ENCODE peak calls at places on chromosomes 1 and 21, in seven cellular contexts. B, K, A, C, F, T and W are unnamed samples.

GRCh38 chr21:43467785-43468184 is 40.9 kb upstream of the SIK1 start:
- DNase-seq in B (peak), K (no peak), A (no peak), C (no peak), F (no peak), T (no peak), W (no peak)

GRCh38 chr1:106465666-106466065 is 590.8 kb upstream of the PRMT6 start:
- DNase-seq in B (no peak), K (no peak), A (peak), C (no peak), F (no peak), T (no peak), W (no peak)

GRCh38 chr21:39127506-39127905 is 55.7 kb downstream of the PSMG1 start:
- DNase-seq in B (no peak), K (no peak), A (no peak), C (no peak), F (no peak), T (no peak), W (no peak)

GRCh38 chr21:40765771-40766170 is 81.2 kb downstream of the DSCAM start:
- DNase-seq in B (no peak), K (no peak), A (no peak), C (no peak), F (no peak), T (no peak), W (no peak)

GRCh38 chr1:99682291-99682751 is 36.4 kb downstream of the PALMD start:
- DNase-seq in B (no peak), K (no peak), A (peak), C (peak), F (peak), T (peak), W (no peak)

GRCh38 chr1:184840596-184840995 is 85.9 kb upstream of the EDEM3 start:
- DNase-seq in B (no peak), K (no peak), A (no peak), C (no peak), F (no peak), T (no peak), W (no peak)

GRCh38 chr1:175080030-175080429 is 12.4 kb downstream of the TNN start:
- DNase-seq in B (no peak), K (no peak), A (no peak), C (no peak), F (no peak), T (no peak), W (no peak)

GRCh38 chr1:31587720-31588423 is 11.6 kb downstream of the TINAGL1 start:
- DNase-seq in B (peak), K (peak), A (no peak), C (peak), F (peak), T (no peak), W (no peak)

GRCh38 chr1:204940591-204940990 is 69.9 kb downstream of the NFASC start:
- DNase-seq in B (no peak), K (no peak), A (no peak), C (no peak), F (no peak), T (no peak), W (no peak)

GRCh38 chr1:163090321-163090945 is 21.3 kb downstream of the RGS4 start:
- DNase-seq in B (no peak), K (no peak), A (peak), C (peak), F (peak), T (no peak), W (no peak)

GRCh38 chr21:24470852-24471251 is 1136.4 kb downstream of the MRPL39 start:
- DNase-seq in B (no peak), K (no peak), A (no peak), C (no peak), F (no peak), T (no peak), W (no peak)

DNA sequence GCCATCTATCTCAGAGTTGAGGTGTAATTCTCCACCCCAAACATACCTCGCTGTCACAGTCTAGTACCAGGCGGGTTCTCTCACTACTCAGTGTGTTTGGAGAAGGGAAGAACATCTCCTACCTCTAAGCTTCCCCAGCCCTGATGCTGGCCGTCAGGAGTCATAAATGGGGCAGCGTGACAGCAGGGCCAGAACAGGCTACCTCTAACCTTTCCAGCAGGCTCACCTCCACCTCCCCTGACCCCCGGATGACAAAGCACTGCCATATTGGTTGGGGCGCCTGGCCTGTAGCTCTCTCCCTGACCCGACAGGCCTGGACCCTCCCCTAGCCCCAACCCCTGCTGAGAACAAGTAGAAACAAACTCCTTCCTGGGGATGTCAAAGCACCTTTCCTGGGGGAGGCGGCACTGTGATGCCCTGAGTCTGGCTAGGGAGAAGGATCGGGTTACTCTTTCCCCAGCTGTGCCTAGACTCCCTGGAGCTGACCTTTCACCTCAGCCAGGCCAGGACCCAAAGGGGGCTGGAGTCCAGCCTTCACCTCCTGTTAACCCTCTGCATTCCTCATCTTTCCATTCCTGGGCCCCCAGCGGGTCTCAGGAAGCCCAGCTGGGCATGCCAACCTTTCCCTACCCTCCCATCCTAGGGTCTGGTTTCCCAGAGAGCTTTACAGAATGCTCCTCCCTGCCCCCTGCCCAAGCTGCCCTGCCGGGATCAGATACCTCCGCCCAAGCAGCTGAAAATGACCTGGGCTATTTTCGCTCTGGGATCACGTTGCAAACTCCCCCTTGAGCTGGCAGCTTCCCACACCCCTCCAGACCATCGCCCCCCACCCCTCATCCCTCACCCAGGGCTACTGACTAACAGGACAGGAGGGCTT is 34.2 kb downstream of the AHDC1 start:
- DNase-seq in B (no peak), K (no peak), A (no peak), C (no peak), F (no peak), T (no peak), W (no peak)
- H3K4me3 ChIP-seq in B (no peak), K (no peak), A (no peak), C (no peak), F (no peak), T (no peak), W (no peak)

DNA sequence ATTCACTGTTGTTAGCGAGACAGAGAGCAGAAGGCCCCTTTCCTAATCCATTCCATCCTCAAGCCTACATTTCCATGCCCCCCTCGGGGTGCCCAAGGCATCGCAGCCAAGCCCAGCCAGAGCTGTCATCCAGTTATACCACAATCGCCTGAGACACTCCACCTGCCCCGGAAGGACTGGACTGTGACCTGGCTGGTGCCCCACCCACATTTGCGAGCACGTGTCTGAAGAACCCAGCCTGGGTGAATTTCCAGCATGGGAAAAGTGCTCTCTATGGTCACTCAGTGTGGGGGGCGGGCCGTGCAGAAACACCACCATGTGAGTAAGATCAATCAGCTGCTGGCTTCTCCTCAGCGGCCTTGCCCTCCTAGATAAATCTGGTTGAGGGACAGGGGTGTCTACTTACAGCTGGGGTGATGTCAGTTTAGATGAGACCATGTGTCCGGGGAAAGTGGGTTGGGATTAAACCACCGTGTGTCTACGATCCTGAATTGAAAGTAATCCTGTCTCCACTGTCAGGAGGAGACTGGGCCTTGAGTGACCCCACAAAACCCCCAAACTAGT is 44.8 kb downstream of the URB1 start:
- DNase-seq in B (no peak), K (no peak), A (no peak), C (no peak), F (no peak), T (no peak), W (no peak)
- TF ChIP-seq CTCF in B (no peak), K (no peak), A (no peak), C (no peak), F (no peak), T (no peak), W (no peak)

DNA sequence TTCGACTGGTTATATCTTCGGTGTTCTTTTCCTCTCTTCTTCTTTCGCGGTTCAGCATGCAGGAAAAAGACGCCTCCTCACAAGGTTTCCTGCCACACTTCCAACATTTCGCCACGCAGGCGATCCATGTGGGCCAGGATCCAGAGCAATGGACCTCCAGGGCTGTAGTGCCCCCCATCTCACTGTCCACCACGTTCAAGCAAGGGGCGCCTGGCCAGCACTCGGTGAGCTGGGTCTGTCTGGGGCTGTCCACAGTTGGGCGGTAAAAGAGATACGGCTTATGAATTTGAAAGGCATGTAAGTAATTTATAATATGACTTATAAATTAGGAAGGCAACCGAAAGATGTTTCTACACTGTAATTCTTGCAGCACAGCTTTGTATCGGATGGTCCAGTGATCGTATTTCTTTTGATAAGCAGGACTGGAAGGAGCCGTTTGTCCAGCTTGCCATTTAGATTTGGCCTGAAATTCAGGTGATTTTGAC is 334 bp downstream of the CTH start:
- DNase-seq in B (no peak), K (no peak), A (peak), C (peak), F (no peak), T (no peak), W (peak)
- H3K4me3 ChIP-seq in B (peak), K (peak), A (peak), C (peak), F (peak), T (peak), W (peak)

DNA sequence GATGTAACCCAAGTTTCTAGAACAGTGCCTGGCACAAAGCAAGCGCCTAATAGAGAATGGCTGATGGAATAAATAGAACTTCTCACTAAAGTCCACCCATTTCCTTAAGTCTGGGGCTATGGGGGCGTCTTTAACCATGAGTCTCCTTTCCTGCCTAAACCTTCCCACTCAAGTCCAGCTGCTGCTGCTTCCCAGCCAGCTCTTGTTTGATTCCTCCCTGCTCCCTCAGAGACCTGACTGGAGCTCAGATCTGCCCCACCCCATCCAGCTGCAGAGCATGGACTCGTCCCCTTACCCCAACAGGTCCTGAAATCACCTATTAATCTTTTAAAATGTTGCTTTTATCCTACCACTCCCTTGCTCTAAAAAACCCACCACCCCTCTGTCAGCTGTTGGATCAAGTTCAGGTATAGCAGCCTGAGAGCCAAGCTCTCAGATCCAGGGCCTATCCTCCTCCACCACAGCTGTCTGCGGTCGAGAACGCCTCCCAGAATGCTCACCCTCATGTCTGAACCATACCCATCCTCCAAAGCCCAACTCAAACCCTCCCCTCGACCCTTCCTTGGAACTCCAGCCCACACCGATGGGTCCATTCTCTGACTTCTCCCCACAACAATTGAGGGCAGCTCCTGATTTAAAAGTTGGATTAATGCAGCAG is 12.8 kb upstream of the GALNT2 start:
- DNase-seq in B (no peak), K (no peak), A (no peak), C (no peak), F (no peak), T (no peak), W (no peak)
- TF ChIP-seq CTCF in B (no peak), K (no peak), A (no peak), C (no peak), F (no peak), T (no peak), W (no peak)

DNA sequence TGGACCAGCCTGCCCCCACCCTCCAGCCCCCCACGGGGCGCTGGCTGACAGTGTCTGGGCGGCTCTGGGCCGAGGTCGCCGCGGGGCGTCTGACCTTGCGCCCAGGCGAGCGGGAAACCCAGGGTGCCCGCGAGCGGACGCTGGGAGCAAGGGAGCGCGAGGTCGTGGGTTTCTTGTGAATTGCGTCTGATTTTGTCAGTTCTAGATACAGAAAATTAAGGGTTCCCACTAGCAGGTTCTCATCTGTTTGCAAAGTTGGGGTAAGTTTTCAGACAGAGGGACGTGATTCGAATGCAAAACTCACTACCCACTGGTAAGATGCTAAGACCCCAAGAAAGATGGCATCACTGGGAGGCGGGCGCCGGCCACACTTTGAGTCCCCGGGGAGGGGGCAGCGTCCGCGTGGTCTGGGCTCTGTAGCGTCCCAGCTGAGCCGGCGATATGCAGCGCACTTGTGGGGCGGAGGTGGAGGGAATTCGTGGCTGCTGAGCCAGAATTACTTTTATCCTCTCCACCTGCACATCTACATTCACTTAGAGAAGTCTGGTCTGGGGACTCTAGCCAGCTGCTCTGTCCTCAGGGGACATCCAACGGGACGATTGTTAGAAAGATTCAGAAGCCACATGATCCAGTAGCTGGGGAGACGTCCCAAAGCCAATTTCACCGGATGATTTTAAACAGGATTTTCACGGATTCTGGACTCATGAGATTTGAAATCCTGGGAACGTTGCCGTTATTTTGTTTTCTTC is 1.0 kb downstream of the JAM2 start:
- DNase-seq in B (peak), K (no peak), A (peak), C (no peak), F (no peak), T (no peak), W (no peak)
- H3K4me3 ChIP-seq in B (peak), K (peak), A (peak), C (peak), F (peak), T (peak), W (peak)

GRCh38 chr1:222654849-222655248 is 37.0 kb downstream of the MIA3 start:
- DNase-seq in B (peak), K (peak), A (peak), C (peak), F (peak), T (no peak), W (no peak)
- TF ChIP-seq CTCF in B (no peak), K (no peak), A (no peak), C (peak), F (no peak), T (no peak), W (no peak)

DNA sequence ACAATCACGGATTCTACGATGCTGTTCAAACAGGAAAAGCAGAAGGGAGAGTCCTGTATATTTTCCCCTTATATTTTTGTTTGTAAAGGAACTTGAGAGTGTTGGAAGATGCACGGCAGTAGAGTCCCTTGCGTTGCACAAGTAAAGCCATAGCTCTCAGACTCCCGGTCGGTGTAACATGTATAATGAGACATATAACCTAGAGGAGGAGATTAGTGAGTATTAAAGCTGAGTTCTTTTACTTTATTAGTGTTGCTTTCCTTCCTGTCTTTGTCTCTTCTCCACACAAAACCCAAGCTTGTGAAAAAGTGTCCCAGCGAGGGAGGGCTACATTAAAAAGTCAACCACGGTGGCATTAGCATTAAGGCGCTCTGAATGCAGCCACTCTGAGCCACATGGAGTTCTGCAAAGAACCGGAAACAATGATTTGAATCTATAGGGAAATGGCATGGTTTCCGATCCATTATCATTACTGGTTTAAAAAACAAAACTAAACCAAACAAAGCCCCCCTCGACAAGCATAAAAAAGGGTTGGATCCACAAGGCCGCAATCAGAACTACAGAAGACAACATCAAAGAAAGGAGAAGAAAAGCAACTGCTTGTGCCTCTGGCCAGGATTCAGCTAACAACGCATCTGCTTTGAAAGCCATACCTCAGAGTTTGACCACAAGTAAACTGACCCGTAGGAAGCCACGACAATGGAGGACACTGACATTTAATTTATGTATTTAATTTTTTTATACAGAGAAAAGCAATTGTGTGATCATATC is 356.9 kb downstream of the LMO4 start:
- DNase-seq in B (no peak), K (no peak), A (peak), C (peak), F (peak), T (no peak), W (no peak)
- H3K4me3 ChIP-seq in B (no peak), K (no peak), A (peak), C (peak), F (no peak), T (no peak), W (no peak)

GRCh38 chr1:62395291-62395690 is 41.6 kb upstream of the USP1 start:
- DNase-seq in B (no peak), K (no peak), A (no peak), C (no peak), F (no peak), T (no peak), W (no peak)

GRCh38 chr1:62389531-62389930 is 47.3 kb upstream of the USP1 start:
- DNase-seq in B (no peak), K (no peak), A (no peak), C (no peak), F (no peak), T (no peak), W (no peak)

GRCh38 chr1:62394646-62395045 is 42.2 kb upstream of the USP1 start:
- DNase-seq in B (no peak), K (no peak), A (no peak), C (no peak), F (no peak), T (no peak), W (no peak)

GRCh38 chr1:62392951-62393350 is 43.9 kb upstream of the USP1 start:
- DNase-seq in B (no peak), K (no peak), A (no peak), C (no peak), F (no peak), T (no peak), W (no peak)

DNA sequence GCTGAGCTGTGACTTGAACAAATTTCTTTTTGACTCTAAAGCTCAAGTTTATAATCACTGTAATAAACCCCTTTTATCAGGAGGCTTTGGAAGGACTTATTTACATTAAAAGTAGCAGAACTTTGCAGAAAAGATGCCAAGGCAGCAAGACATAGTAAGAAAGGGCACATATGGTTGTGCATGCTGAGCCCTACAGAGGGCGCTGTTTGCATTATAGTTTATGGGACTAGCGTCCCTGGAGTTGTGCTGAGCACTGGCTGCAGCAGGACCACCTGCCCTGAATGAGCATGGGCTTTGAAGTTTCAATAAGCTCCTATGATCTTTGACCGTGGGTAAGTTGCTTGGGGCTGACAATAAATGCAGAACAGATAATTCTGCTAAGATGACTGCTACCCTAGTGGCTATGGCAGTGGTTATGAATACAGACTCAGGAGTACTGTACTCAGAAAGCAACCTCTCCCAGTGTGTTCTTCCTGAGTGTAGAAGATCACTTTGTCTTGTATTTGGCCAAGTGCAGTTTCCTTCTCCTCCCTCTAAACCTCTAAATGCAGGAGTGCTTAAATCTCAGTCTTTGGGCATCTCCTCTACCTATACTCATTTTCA is 45.4 kb upstream of the USP1 start:
- DNase-seq in B (no peak), K (no peak), A (no peak), C (no peak), F (no peak), T (no peak), W (no peak)
- TF ChIP-seq CTCF in B (no peak), K (no peak), A (peak), C (peak), F (peak), T (peak), W (peak)